ENCODE peak calls at places on chromosomes 13 and 19, in seven cellular contexts. One of them, this sample, is unnamed.

GRCh38 chr19:45423589-45424190 is at the start of gene ERCC1:
- DNase-seq in WTC11: peak
- DNase-seq in adrenal gland: peak
- DNase-seq in PC-9: peak
- DNase-seq in transverse colon: no peak
- DNase-seq in D721Med: peak
- DNase-seq in left lung: peak
- DNase-seq in this sample: peak

GRCh38 chr13:29903524-29903923 is 53.1 kb upstream of the UBL3 start:
- DNase-seq in transverse colon: peak
- DNase-seq in left lung: no peak
- DNase-seq in D721Med: no peak
- DNase-seq in PC-9: no peak
- DNase-seq in WTC11: no peak
- DNase-seq in adrenal gland: no peak
- DNase-seq in this sample: no peak

GRCh38 chr19:3368848-3369336 is 2.5 kb downstream of the NFIC start:
- DNase-seq in left lung: no peak
- DNase-seq in WTC11: no peak
- DNase-seq in transverse colon: no peak
- DNase-seq in PC-9: no peak
- DNase-seq in adrenal gland: no peak
- DNase-seq in D721Med: no peak
- DNase-seq in this sample: peak

GRCh38 chr13:113209336-113209879 is at the start of gene CUL4A:
- DNase-seq in WTC11: peak
- DNase-seq in D721Med: no peak
- DNase-seq in adrenal gland: peak
- DNase-seq in left lung: peak
- DNase-seq in PC-9: peak
- DNase-seq in transverse colon: peak
- DNase-seq in this sample: peak

GRCh38 chr13:91513790-91514189 is 115.4 kb downstream of the GPC5 start:
- DNase-seq in D721Med: no peak
- DNase-seq in adrenal gland: no peak
- DNase-seq in transverse colon: no peak
- DNase-seq in WTC11: no peak
- DNase-seq in PC-9: no peak
- DNase-seq in left lung: no peak
- DNase-seq in this sample: no peak

GRCh38 chr19:16258440-16258903 is 60.8 kb downstream of the AP1M1 start:
- DNase-seq in WTC11: no peak
- DNase-seq in transverse colon: peak
- DNase-seq in PC-9: no peak
- DNase-seq in D721Med: no peak
- DNase-seq in left lung: no peak
- DNase-seq in adrenal gland: peak
- DNase-seq in this sample: no peak

GRCh38 chr19:16957151-16957662 is 68.4 kb downstream of the F2RL3 start:
- DNase-seq in transverse colon: no peak
- DNase-seq in adrenal gland: no peak
- DNase-seq in left lung: no peak
- DNase-seq in PC-9: peak
- DNase-seq in WTC11: no peak
- DNase-seq in D721Med: no peak
- DNase-seq in this sample: peak

GRCh38 chr19:15265214-15265613 is 33.0 kb upstream of the EPHX3 start:
- DNase-seq in left lung: peak
- DNase-seq in WTC11: no peak
- DNase-seq in PC-9: no peak
- DNase-seq in D721Med: no peak
- DNase-seq in adrenal gland: no peak
- DNase-seq in transverse colon: no peak
- DNase-seq in this sample: no peak

GRCh38 chr19:33472696-33473624 is 48.6 kb downstream of the PEPD start:
- DNase-seq in WTC11: peak
- DNase-seq in adrenal gland: peak
- DNase-seq in left lung: peak
- DNase-seq in D721Med: no peak
- DNase-seq in transverse colon: no peak
- DNase-seq in PC-9: no peak
- DNase-seq in this sample: peak

GRCh38 chr19:57241181-57241580 is 749 bp downstream of the ZNF805 start:
- DNase-seq in adrenal gland: peak
- DNase-seq in transverse colon: no peak
- DNase-seq in WTC11: no peak
- DNase-seq in PC-9: no peak
- DNase-seq in D721Med: no peak
- DNase-seq in left lung: no peak
- DNase-seq in this sample: peak

GRCh38 chr19:1133471-1133929 is 29.7 kb downstream of the GPX4 start:
- DNase-seq in PC-9: no peak
- DNase-seq in WTC11: peak
- DNase-seq in D721Med: no peak
- DNase-seq in left lung: no peak
- DNase-seq in transverse colon: peak
- DNase-seq in adrenal gland: peak
- DNase-seq in this sample: no peak

GRCh38 chr13:80359459-80360297 is 18.8 kb upstream of the SPRY2 start:
- DNase-seq in adrenal gland: no peak
- DNase-seq in PC-9: no peak
- DNase-seq in WTC11: peak
- DNase-seq in left lung: no peak
- DNase-seq in transverse colon: no peak
- DNase-seq in D721Med: no peak
- DNase-seq in this sample: no peak

GRCh38 chr13:25538276-25538675 is 166.5 kb downstream of the ATP8A2 start:
- DNase-seq in D721Med: no peak
- DNase-seq in WTC11: no peak
- DNase-seq in left lung: no peak
- DNase-seq in adrenal gland: no peak
- DNase-seq in transverse colon: no peak
- DNase-seq in PC-9: no peak
- DNase-seq in this sample: no peak

GRCh38 chr13:75679459-75679858 is 43.3 kb downstream of the LMO7 start:
- DNase-seq in adrenal gland: no peak
- DNase-seq in D721Med: no peak
- DNase-seq in left lung: no peak
- DNase-seq in WTC11: no peak
- DNase-seq in PC-9: no peak
- DNase-seq in transverse colon: no peak
- DNase-seq in this sample: no peak

GRCh38 chr13:109783447-109783814 is 3.0 kb downstream of the IRS2 start:
- DNase-seq in PC-9: peak
- DNase-seq in adrenal gland: no peak
- DNase-seq in D721Med: no peak
- DNase-seq in WTC11: peak
- DNase-seq in left lung: no peak
- DNase-seq in transverse colon: no peak
- DNase-seq in this sample: no peak

GRCh38 chr19:19821366-19822147 is at the start of gene ZNF506:
- DNase-seq in transverse colon: peak
- DNase-seq in D721Med: peak
- DNase-seq in left lung: peak
- DNase-seq in WTC11: peak
- DNase-seq in adrenal gland: peak
- DNase-seq in PC-9: peak
- DNase-seq in this sample: no peak

GRCh38 chr19:52034051-52034728 is 6.0 kb upstream of the ZNF614 start:
- DNase-seq in left lung: no peak
- DNase-seq in PC-9: no peak
- DNase-seq in WTC11: no peak
- DNase-seq in adrenal gland: no peak
- DNase-seq in D721Med: no peak
- DNase-seq in transverse colon: no peak
- DNase-seq in this sample: peak

GRCh38 chr19:38514812-38515633 is 81.5 kb downstream of the RYR1 start:
- DNase-seq in transverse colon: peak
- DNase-seq in D721Med: peak
- DNase-seq in PC-9: no peak
- DNase-seq in adrenal gland: peak
- DNase-seq in WTC11: peak
- DNase-seq in left lung: peak
- DNase-seq in this sample: peak

GRCh38 chr13:20492641-20493040 is 33.0 kb downstream of the CRYL1 start:
- DNase-seq in D721Med: no peak
- DNase-seq in adrenal gland: no peak
- DNase-seq in transverse colon: peak
- DNase-seq in WTC11: peak
- DNase-seq in left lung: no peak
- DNase-seq in PC-9: peak
- DNase-seq in this sample: peak

GRCh38 chr13:73268306-73268705 is 209.5 kb downstream of the KLF5 start:
- DNase-seq in adrenal gland: no peak
- DNase-seq in WTC11: no peak
- DNase-seq in D721Med: no peak
- DNase-seq in left lung: no peak
- DNase-seq in PC-9: no peak
- DNase-seq in transverse colon: peak
- DNase-seq in this sample: peak

GRCh38 chr13:113837554-113838355 is 26.1 kb downstream of the GAS6 start:
- DNase-seq in PC-9: peak
- DNase-seq in WTC11: no peak
- DNase-seq in adrenal gland: peak
- DNase-seq in D721Med: no peak
- DNase-seq in transverse colon: peak
- DNase-seq in left lung: peak
- DNase-seq in this sample: peak

GRCh38 chr19:30666301-30666803 is 294.2 kb downstream of the ZNF536 start:
- DNase-seq in adrenal gland: no peak
- DNase-seq in WTC11: peak
- DNase-seq in transverse colon: peak
- DNase-seq in D721Med: no peak
- DNase-seq in left lung: no peak
- DNase-seq in PC-9: no peak
- DNase-seq in this sample: peak

GRCh38 chr19:54390942-54391577 is 24.2 kb upstream of the TTYH1 start:
- DNase-seq in WTC11: peak
- DNase-seq in D721Med: peak
- DNase-seq in left lung: no peak
- DNase-seq in adrenal gland: no peak
- DNase-seq in transverse colon: peak
- DNase-seq in PC-9: peak
- DNase-seq in this sample: peak

GRCh38 chr13:31756346-31756745 is 17.0 kb downstream of the RXFP2 start:
- DNase-seq in D721Med: no peak
- DNase-seq in transverse colon: no peak
- DNase-seq in PC-9: no peak
- DNase-seq in adrenal gland: no peak
- DNase-seq in WTC11: no peak
- DNase-seq in left lung: no peak
- DNase-seq in this sample: peak

GRCh38 chr13:101416181-101417042 is at the start of gene NALCN:
- DNase-seq in adrenal gland: no peak
- DNase-seq in WTC11: peak
- DNase-seq in D721Med: no peak
- DNase-seq in PC-9: peak
- DNase-seq in left lung: peak
- DNase-seq in transverse colon: no peak
- DNase-seq in this sample: peak

GRCh38 chr13:49958321-49958720 is 22.2 kb upstream of the SPRYD7 start:
- DNase-seq in PC-9: no peak
- DNase-seq in transverse colon: no peak
- DNase-seq in adrenal gland: no peak
- DNase-seq in D721Med: no peak
- DNase-seq in WTC11: no peak
- DNase-seq in left lung: no peak
- DNase-seq in this sample: no peak

GRCh38 chr13:93172109-93172508 is 54.5 kb upstream of the GPC6 start:
- DNase-seq in D721Med: no peak
- DNase-seq in left lung: no peak
- DNase-seq in PC-9: no peak
- DNase-seq in adrenal gland: no peak
- DNase-seq in transverse colon: no peak
- DNase-seq in WTC11: peak
- DNase-seq in this sample: no peak
- TF ChIP-seq CTCF in D721Med: peak
- TF ChIP-seq CTCF in left lung: no peak
- TF ChIP-seq CTCF in PC-9: peak
- TF ChIP-seq CTCF in adrenal gland: no peak
- TF ChIP-seq CTCF in transverse colon: no peak
- TF ChIP-seq CTCF in WTC11: peak
- TF ChIP-seq CTCF in this sample: no peak

GRCh38 chr13:67619987-67620386 is 389.9 kb upstream of the PCDH9 start:
- DNase-seq in left lung: no peak
- DNase-seq in adrenal gland: no peak
- DNase-seq in PC-9: no peak
- DNase-seq in D721Med: no peak
- DNase-seq in transverse colon: no peak
- DNase-seq in WTC11: no peak
- DNase-seq in this sample: peak
- TF ChIP-seq CTCF in left lung: no peak
- TF ChIP-seq CTCF in adrenal gland: no peak
- TF ChIP-seq CTCF in PC-9: no peak
- TF ChIP-seq CTCF in D721Med: no peak
- TF ChIP-seq CTCF in transverse colon: no peak
- TF ChIP-seq CTCF in WTC11: no peak
- TF ChIP-seq CTCF in this sample: no peak

DNA sequence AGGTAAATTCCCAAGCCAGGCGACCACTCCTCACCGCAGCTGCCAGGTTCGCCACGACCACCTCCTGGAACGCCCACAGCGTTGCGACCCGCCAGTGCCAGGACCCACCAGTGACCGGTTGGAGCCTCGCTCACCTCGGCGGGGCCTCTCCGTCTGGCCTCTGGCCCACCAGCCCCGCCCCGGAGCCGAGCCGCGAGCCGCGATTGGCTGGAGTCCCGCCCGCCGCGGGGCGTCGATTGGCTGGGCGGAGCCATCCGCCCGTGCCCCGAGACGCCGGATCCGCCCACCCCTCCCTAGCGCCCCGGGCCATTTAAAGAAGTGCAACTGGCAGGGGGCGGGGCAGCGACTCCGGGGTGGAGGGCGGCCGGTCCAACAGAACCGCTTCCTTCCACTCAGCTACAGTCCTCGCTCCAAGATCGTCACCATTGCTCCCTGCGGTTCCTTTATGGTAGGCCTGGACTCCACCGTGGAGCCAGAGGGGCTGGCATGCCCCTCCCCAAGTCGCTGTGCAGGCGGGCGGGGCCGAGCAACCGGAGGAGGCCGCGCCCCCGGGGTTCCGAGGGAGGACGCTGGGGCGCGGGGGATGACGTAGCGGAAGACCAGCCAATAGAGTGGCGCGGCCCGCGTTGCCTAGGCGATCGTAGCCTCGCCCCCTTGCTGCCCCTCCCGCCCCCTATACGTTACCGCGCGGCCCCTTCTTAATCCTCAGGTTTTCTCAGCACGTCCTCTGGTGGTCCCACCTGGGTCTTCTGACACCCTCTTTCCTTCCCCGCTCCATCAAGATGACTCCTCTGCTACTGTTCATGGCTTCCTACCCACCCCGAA is at the start of gene SERTAD3:
- DNase-seq in transverse colon: peak
- DNase-seq in WTC11: peak
- DNase-seq in adrenal gland: peak
- DNase-seq in D721Med: peak
- DNase-seq in left lung: peak
- DNase-seq in PC-9: peak
- DNase-seq in this sample: peak
- TF ChIP-seq CTCF in transverse colon: peak
- TF ChIP-seq CTCF in WTC11: no peak
- TF ChIP-seq CTCF in adrenal gland: no peak
- TF ChIP-seq CTCF in D721Med: peak
- TF ChIP-seq CTCF in left lung: peak
- TF ChIP-seq CTCF in PC-9: no peak
- TF ChIP-seq CTCF in this sample: no peak

GRCh38 chr13:108155185-108156106 is 59.9 kb downstream of the LIG4 start:
- DNase-seq in PC-9: peak
- DNase-seq in left lung: no peak
- DNase-seq in transverse colon: peak
- DNase-seq in adrenal gland: peak
- DNase-seq in WTC11: peak
- DNase-seq in D721Med: no peak
- DNase-seq in this sample: peak
- TF ChIP-seq CTCF in PC-9: peak
- TF ChIP-seq CTCF in left lung: peak
- TF ChIP-seq CTCF in transverse colon: peak
- TF ChIP-seq CTCF in adrenal gland: peak
- TF ChIP-seq CTCF in WTC11: peak
- TF ChIP-seq CTCF in D721Med: peak
- TF ChIP-seq CTCF in this sample: peak